ENCODE peak calls at places on chromosomes 13 and 19, in five cellular contexts. X, L, C, R and O are unnamed samples.

GRCh38 chr19:47538812-47539211 is 23.9 kb upstream of the NAPA start:
- DNase-seq in X (no peak), C (no peak), R (no peak), L (no peak), O (no peak)

GRCh38 chr13:23512762-23513395 is 57.3 kb upstream of the TNFRSF19 start:
- DNase-seq in X (no peak), C (no peak), R (no peak), L (no peak), O (no peak)

GRCh38 chr19:58556633-58557252 is 1.7 kb downstream of the UBE2M start:
- DNase-seq in R (no peak), C (peak), L (no peak), X (no peak), O (no peak)

GRCh38 chr19:40802300-40803169 is 3.5 kb downstream of the EGLN2 start:
- DNase-seq in L (no peak), C (peak), X (no peak), R (peak), O (no peak)

GRCh38 chr13:99386911-99387788 is 80.0 kb upstream of the GPR183 start:
- DNase-seq in X (no peak), C (no peak), L (peak), R (no peak), O (peak)

GRCh38 chr13:113170503-113170902 is 12.1 kb downstream of the PROZ start:
- DNase-seq in R (no peak), C (no peak), X (no peak), L (no peak), O (no peak)

GRCh38 chr19:38556521-38557174 is 61.1 kb downstream of the MAP4K1 start:
- DNase-seq in L (no peak), X (no peak), R (no peak), C (no peak), O (no peak)

GRCh38 chr13:112202266-112202665 is 135.3 kb downstream of the SOX1 start:
- DNase-seq in C (no peak), R (no peak), X (no peak), L (no peak), O (no peak)

GRCh38 chr19:14494910-14495677 is 833 bp downstream of the GIPC1 start:
- DNase-seq in R (no peak), X (no peak), L (no peak), C (no peak), O (no peak)

GRCh38 chr13:109785141-109785891 is 1.1 kb downstream of the IRS2 start:
- DNase-seq in C (peak), R (no peak), X (peak), L (peak), O (peak)

GRCh38 chr19:57512845-57513244 is 13.1 kb downstream of the ZNF773 start:
- DNase-seq in R (no peak), X (peak), C (no peak), L (no peak), O (no peak)

GRCh38 chr19:50651174-50651573 is 1.9 kb downstream of the C19orf81 start:
- DNase-seq in L (no peak), C (no peak), R (no peak), X (no peak), O (no peak)

DNA sequence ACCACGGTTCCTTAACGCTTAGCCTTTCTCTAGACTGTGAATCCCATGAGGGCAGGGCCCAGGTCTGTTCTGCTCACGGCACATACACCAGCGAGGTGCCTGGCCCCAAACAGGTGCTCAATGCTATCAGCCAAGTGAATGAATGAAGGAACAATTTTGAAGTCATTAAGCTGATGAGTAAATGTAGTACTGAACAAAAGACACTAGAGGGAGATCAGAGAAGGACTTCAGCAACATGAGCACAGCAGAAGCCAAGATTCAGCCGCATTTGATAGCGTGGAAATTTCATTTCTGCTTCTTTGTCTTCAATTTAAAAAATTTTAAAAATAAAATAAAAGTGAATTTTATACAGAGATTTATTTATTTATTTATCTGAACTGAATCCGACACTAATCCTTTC is 20.1 kb upstream of the MYO16 start:
- DNase-seq in C (no peak), R (no peak), L (no peak), X (peak), O (no peak)
- TF ChIP-seq CTCF in C (no peak), R (no peak), L (no peak), X (peak), O (peak)

GRCh38 chr13:26979334-26979733 is 192.3 kb downstream of the USP12 start:
- DNase-seq in C (no peak), L (no peak), R (no peak), X (no peak), O (no peak)

GRCh38 chr13:26978081-26978860 is 193.3 kb downstream of the USP12 start:
- DNase-seq in X (no peak), C (no peak), R (no peak), L (no peak), O (no peak)

GRCh38 chr13:26976336-26976735 is 195.3 kb downstream of the USP12 start:
- DNase-seq in R (no peak), L (no peak), X (no peak), C (no peak), O (no peak)

GRCh38 chr13:26980099-26981031 is 191.2 kb downstream of the USP12 start:
- DNase-seq in L (no peak), R (no peak), X (no peak), C (no peak), O (no peak)

GRCh38 chr13:26977541-26977940 is 194.1 kb downstream of the USP12 start:
- DNase-seq in R (no peak), X (no peak), C (no peak), L (no peak), O (no peak)
- H3K27ac ChIP-seq in R (no peak), X (no peak), C (no peak), L (no peak), O (no peak)

GRCh38 chr19:45780146-45780447 is 2.2 kb downstream of the DMPK start:
- DNase-seq in R (no peak), C (no peak), X (no peak), L (no peak), O (no peak)
- H3K4me3 ChIP-seq in R (peak), C (peak), X (peak), L (peak), O (peak)

GRCh38 chr19:11377756-11378155 is 3.3 kb downstream of the SWSAP1 start:
- DNase-seq in L (no peak), X (no peak), R (no peak), C (no peak), O (no peak)

GRCh38 chr19:11379857-11380350 is 4.2 kb downstream of the EPOR start:
- DNase-seq in L (no peak), R (no peak), X (no peak), C (no peak), O (no peak)

GRCh38 chr19:11377237-11377636 is 2.8 kb downstream of the SWSAP1 start:
- DNase-seq in L (no peak), C (peak), R (no peak), X (peak), O (no peak)

GRCh38 chr19:11380653-11381534 is 3.2 kb downstream of the EPOR start:
- DNase-seq in X (peak), C (peak), R (peak), L (peak), O (peak)

GRCh38 chr19:11378319-11379189 is 4.1 kb downstream of the SWSAP1 start:
- DNase-seq in X (peak), R (no peak), L (peak), C (peak), O (peak)
- TF ChIP-seq CTCF in X (peak), R (peak), L (peak), C (peak), O (peak)

DNA sequence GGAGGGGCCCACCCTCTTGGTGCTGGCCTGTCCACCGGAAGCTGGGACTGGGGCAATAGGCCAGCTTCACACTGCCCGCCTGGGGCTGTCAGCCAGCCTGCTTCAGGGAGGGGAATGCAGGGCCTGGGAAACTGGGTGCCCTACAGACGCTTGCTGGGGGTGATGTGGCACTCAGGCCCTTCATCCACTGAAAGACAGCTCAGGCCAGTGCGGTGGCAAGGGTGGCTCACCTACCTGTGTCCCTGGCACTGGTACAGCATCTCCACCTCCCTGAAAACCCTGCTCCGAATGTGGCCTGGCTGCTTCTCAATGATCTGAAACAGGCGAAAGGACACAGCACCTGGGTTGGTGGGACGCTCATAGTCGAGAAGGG is 7.8 kb downstream of the MKNK2 start:
- DNase-seq in X (no peak), R (no peak), L (no peak), C (peak), O (peak)
- H3K27ac ChIP-seq in X (no peak), R (peak), L (peak), C (peak), O (peak)

DNA sequence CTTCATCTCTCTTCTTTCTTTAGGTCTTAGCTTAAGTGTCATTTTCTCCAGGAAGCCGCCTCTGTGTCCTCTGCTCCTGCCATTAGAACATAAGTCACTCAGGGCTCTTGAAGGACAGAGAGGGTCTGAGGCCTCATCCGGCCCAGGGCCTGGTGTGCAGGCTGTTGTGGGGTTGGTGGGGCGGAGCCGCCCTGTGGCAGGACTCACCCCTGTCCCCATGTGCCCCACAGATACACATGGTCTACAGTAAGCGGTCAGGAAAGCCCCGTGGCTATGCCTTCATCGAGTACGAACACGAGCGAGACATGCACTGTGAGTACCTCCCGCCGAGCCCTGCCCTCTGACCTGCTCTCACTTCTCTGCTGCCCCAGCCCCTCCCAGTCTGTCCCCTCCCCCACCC is 13.0 kb upstream of the LIN7B start:
- DNase-seq in L (no peak), X (no peak), C (no peak), R (no peak), O (no peak)
- H3K4me3 ChIP-seq in L (no peak), X (no peak), C (no peak), R (no peak), O (no peak)